ENCODE peak calls at places on chromosomes 4 and X, in ten cellular contexts. E, X, R, P, L, D, S, B, K and Q are unnamed samples. For H3K4me1, the result is how much of the 10 kb centered on the place peaks cover.

GRCh38 chr4:175767130-175767529 is 44.9 kb downstream of the GPM6A start:
- DNase-seq in P (no peak), E (no peak), D (no peak), B (no peak), X (no peak), R (no peak), L (no peak), S (no peak), K (no peak), Q (no peak)

GRCh38 chrX:115449742-115450141 is 111.2 kb upstream of the PLS3 start:
- DNase-seq in K (no peak), L (no peak), R (no peak), B (peak), E (no peak), P (peak), S (no peak), X (peak), D (no peak), Q (no peak)

GRCh38 chr4:82645868-82646267 is 84.1 kb upstream of the TMEM150C start:
- DNase-seq in D (no peak), K (no peak), R (no peak), P (no peak), E (no peak), L (no peak), S (no peak), B (no peak), X (no peak), Q (no peak)

GRCh38 chr4:82753238-82753637 is 45.4 kb downstream of the SCD5 start:
- DNase-seq in D (no peak), K (no peak), S (no peak), R (no peak), X (no peak), P (no peak), E (no peak), L (no peak), B (no peak), Q (no peak)

GRCh38 chr4:126520731-126521130 is 1112.0 kb upstream of the INTU start:
- DNase-seq in B (no peak), X (no peak), P (no peak), E (no peak), R (no peak), L (no peak), D (no peak), K (no peak), S (no peak), Q (no peak)

GRCh38 chrX:1239681-1240142 is 27.3 kb upstream of the CRLF2 start:
- DNase-seq in B (no peak), X (no peak), P (peak), R (no peak), K (peak), S (no peak), L (no peak), E (no peak), D (peak), Q (no peak)

GRCh38 chr4:80798082-80798481 is 232.4 kb upstream of the BMP3 start:
- DNase-seq in S (no peak), D (no peak), R (no peak), L (no peak), B (no peak), K (no peak), P (no peak), X (no peak), E (no peak), Q (no peak)

GRCh38 chr4:92387459-92388069 is 83.8 kb downstream of the GRID2 start:
- DNase-seq in E (peak), X (peak), K (no peak), R (no peak), S (peak), P (no peak), D (no peak), B (no peak), L (peak), Q (no peak)

GRCh38 chrX:109859673-109860072 is 126.6 kb upstream of the ACSL4 start:
- DNase-seq in K (no peak), L (no peak), D (no peak), R (no peak), X (no peak), E (no peak), P (no peak), B (no peak), S (no peak), Q (no peak)

GRCh38 chr4:110823251-110823650 is 200.4 kb upstream of the PITX2 start:
- DNase-seq in D (no peak), P (no peak), S (no peak), B (no peak), E (peak), X (no peak), R (no peak), K (no peak), L (no peak), Q (no peak)

GRCh38 chr4:107997001-107997788 is 7.5 kb downstream of the HADH start:
- DNase-seq in S (no peak), D (no peak), E (peak), B (no peak), R (no peak), P (no peak), L (no peak), K (no peak), X (peak), Q (no peak)

GRCh38 chr4:142126890-142127497 is 490.6 kb downstream of the IL15 start:
- DNase-seq in P (peak), L (peak), E (peak), S (peak), K (peak), D (no peak), B (no peak), X (peak), R (peak), Q (peak)

GRCh38 chr4:174398728-174399127 is 115.0 kb downstream of the CEP44 start:
- DNase-seq in E (peak), X (peak), S (no peak), R (no peak), K (no peak), D (no peak), L (no peak), B (no peak), P (no peak), Q (no peak)

GRCh38 chr4:52659016-52659721 is at the start of gene USP46:
- DNase-seq in L (peak), S (peak), K (peak), R (peak), E (peak), D (peak), B (peak), P (peak), X (peak), Q (peak)

GRCh38 chr4:950136-951020 is 18.1 kb downstream of the TMEM175 start:
- DNase-seq in K (no peak), P (no peak), X (no peak), L (no peak), R (no peak), B (peak), E (no peak), D (peak), S (no peak), Q (no peak)

GRCh38 chr4:93182722-93183121 is 645.8 kb upstream of the ATOH1 start:
- DNase-seq in B (no peak), L (no peak), E (no peak), S (no peak), X (no peak), D (no peak), R (no peak), P (peak), K (peak), Q (no peak)

GRCh38 chr4:131091896-131092295 is 1995.9 kb downstream of the C4orf33 start:
- DNase-seq in X (peak), L (peak), S (peak), E (peak), P (no peak), R (no peak), D (no peak), B (no peak), K (no peak), Q (no peak)

GRCh38 chrX:100289159-100289558 is 120.9 kb downstream of the PCDH19 start:
- DNase-seq in E (no peak), R (no peak), K (no peak), D (no peak), P (no peak), X (no peak), B (no peak), S (no peak), L (no peak), Q (no peak)

GRCh38 chrX:68837119-68837518 is 8.3 kb downstream of the EFNB1 start:
- DNase-seq in P (no peak), R (no peak), E (no peak), S (no peak), B (no peak), K (no peak), D (no peak), X (no peak), L (no peak), Q (no peak)

GRCh38 chrX:73401591-73402266 is 45.1 kb upstream of the CDX4 start:
- DNase-seq in D (peak), B (no peak), X (no peak), R (no peak), E (no peak), P (no peak), S (no peak), L (peak), K (peak), Q (no peak)

GRCh38 chr4:23001478-23001877 is 308.7 kb downstream of the GBA3 start:
- DNase-seq in P (no peak), B (no peak), R (no peak), E (no peak), K (no peak), L (no peak), D (no peak), S (no peak), X (no peak), Q (no peak)

GRCh38 chr4:189832528-189832927 is 108.1 kb upstream of the FRG1 start:
- DNase-seq in B (no peak), L (no peak), D (no peak), X (no peak), P (no peak), K (no peak), R (no peak), S (no peak), E (no peak), Q (no peak)

GRCh38 chr4:122793811-122794210 is 32.8 kb upstream of the FGF2 start:
- DNase-seq in X (no peak), L (no peak), S (no peak), R (no peak), B (no peak), P (no peak), E (peak), K (no peak), D (no peak), Q (no peak)

GRCh38 chr4:4780634-4781287 is 78.7 kb upstream of the MSX1 start:
- DNase-seq in L (no peak), S (no peak), E (peak), K (no peak), R (no peak), P (no peak), B (no peak), X (peak), D (no peak), Q (no peak)

GRCh38 chr4:177769155-177769554 is 326.9 kb upstream of the AGA start:
- DNase-seq in R (no peak), P (no peak), D (no peak), K (no peak), X (no peak), B (no peak), E (no peak), L (no peak), S (no peak), Q (no peak)

GRCh38 chr4:167475951-167476350 is 241.7 kb upstream of the SPOCK3 start:
- DNase-seq in X (no peak), D (no peak), S (no peak), E (no peak), L (no peak), K (no peak), P (no peak), B (no peak), R (no peak), Q (no peak)

GRCh38 chr4:115090483-115091075 is 22.8 kb downstream of the NDST4 start:
- DNase-seq in X (peak), E (peak), S (peak), B (no peak), L (peak), R (peak), D (no peak), K (no peak), P (no peak), Q (no peak)

GRCh38 chrX:54447461-54447860 is 7.3 kb downstream of the TSR2 start:
- DNase-seq in R (no peak), D (no peak), S (no peak), B (no peak), E (peak), L (no peak), X (peak), K (no peak), P (no peak), Q (peak)

GRCh38 chr4:52957791-52958190 is 95.7 kb downstream of the RASL11B start:
- DNase-seq in K (no peak), P (no peak), S (no peak), B (no peak), X (peak), E (no peak), R (no peak), L (no peak), D (no peak), Q (no peak)

GRCh38 chrX:121802881-121803412 is 755.5 kb downstream of the GLUD2 start:
- DNase-seq in D (no peak), R (no peak), K (no peak), X (no peak), S (no peak), B (no peak), L (no peak), E (no peak), P (no peak), Q (peak)

GRCh38 chr4:147578057-147578476 is 39.1 kb upstream of the TMEM184C start:
- DNase-seq in E (peak), P (no peak), R (no peak), S (no peak), D (no peak), K (no peak), B (no peak), L (no peak), X (peak), Q (no peak)

GRCh38 chr4:9971711-9972110 is 49.6 kb downstream of the SLC2A9 start:
- DNase-seq in S (no peak), B (no peak), E (no peak), X (no peak), R (no peak), D (no peak), L (no peak), P (no peak), K (no peak), Q (peak)

GRCh38 chr4:150423503-150423902 is 158.4 kb upstream of the MAB21L2 start:
- DNase-seq in D (peak), K (no peak), X (no peak), S (no peak), B (no peak), E (no peak), L (no peak), P (no peak), R (no peak), Q (no peak)

GRCh38 chr4:212438-213174 is 88.3 kb downstream of the ZNF718 start:
- DNase-seq in S (no peak), K (peak), L (peak), P (peak), X (peak), D (peak), B (no peak), E (peak), R (no peak), Q (no peak)

GRCh38 chr4:15525080-15525479 is 55.4 kb downstream of the CC2D2A start:
- DNase-seq in L (no peak), S (no peak), X (no peak), P (no peak), B (no peak), E (no peak), R (no peak), K (no peak), D (no peak), Q (no peak)

GRCh38 chrX:24426921-24427746 is 38.0 kb upstream of the PDK3 start:
- DNase-seq in E (no peak), S (no peak), P (no peak), R (no peak), D (no peak), B (peak), L (no peak), K (no peak), X (no peak), Q (peak)

GRCh38 chrX:123854329-123854728 is 5.5 kb upstream of the XIAP start:
- DNase-seq in X (no peak), R (no peak), E (peak), L (no peak), D (no peak), S (no peak), K (no peak), B (no peak), P (no peak), Q (no peak)

GRCh38 chrX:38717871-38718270 is 83.4 kb upstream of the MID1IP1 start:
- DNase-seq in P (no peak), S (peak), L (no peak), R (no peak), B (no peak), K (no peak), X (peak), E (peak), D (no peak), Q (peak)

GRCh38 chrX:155144926-155145325 is 71.3 kb upstream of the VBP1 start:
- DNase-seq in L (no peak), S (no peak), D (no peak), B (no peak), R (no peak), P (no peak), X (no peak), E (no peak), K (no peak), Q (no peak)

DNA sequence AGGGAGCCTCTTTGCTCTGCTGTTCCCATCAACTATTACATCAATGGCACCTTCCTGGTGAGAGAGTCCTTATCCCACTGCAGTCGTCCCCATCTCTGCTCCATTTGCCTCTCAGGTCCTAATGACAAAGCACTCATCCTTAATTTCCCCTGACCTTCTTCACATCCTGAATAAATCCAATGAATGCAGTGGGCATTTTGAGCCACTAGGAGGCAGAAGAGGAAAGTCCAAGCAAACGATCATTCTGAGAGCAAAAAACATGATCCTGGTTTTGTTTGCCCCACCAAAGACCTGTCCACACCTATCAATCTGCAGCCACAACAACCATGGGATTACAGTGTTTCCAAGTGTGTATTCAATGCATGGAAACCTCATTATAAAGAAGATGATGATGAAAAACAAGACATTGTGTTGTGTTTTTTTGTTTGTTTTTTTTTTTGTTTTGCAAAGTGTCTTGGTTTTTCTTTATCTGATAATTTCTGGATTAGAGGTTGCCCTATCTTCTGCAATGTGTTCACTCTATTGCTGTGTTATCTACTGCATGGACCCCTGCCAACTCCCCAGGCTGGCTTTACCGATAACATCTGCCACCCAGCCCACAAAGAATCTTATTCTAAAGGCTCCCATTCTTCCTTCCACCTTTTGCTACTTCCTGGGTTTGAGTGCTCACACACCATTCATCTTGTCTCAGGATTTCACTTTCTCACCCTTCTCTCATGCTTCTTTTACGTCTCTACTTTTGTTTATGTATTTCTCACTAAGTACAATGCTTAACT is 207.2 kb downstream of the NLGN4X start:
- DNase-seq in K (peak), R (no peak), S (peak), P (peak), L (peak), D (no peak), X (no peak), B (no peak), E (peak), Q (peak)
- H3K4me3 ChIP-seq in K (no peak), R (no peak), S (no peak), P (no peak), L (no peak), D (no peak), X (no peak), B (no peak), E (no peak), Q (no peak)

GRCh38 chrX:104372547-104372946 is 117.8 kb upstream of the ESX1 start:
- DNase-seq in D (no peak), E (no peak), B (no peak), X (no peak), L (no peak), R (no peak), P (no peak), K (no peak), S (no peak), Q (no peak)
- H3K4me1 ChIP-seq in D (under half), E (under half), B (under half), X (under half), L (under half), R (under half), P (under half), K (under half), S (under half), Q (under half)

DNA sequence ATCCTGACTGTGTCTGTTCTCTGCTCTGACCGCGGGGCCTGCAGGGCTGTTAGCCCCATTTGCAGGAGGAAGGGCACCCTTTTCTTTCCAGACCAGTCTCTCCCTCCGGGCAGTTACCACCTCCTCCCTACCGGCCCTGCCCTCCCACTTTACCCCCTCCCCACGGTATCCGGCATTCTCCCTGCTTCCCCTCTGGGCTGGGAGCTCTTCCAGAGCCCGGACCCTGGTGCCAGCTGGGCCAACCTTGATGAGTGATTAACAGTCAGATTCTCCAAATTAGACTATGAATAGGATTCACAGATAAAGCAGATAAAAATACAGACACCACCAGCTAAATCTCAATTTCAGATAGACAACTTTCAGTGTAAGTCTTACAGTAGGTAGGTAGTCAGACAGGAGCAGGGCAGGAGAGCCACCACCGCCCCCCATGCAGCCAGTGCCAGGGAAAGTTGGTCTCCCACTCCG is 23.4 kb upstream of the WFS1 start:
- DNase-seq in D (no peak), R (no peak), P (no peak), S (no peak), E (no peak), K (no peak), L (no peak), B (no peak), X (no peak), Q (no peak)
- H3K4me3 ChIP-seq in D (no peak), R (no peak), P (no peak), S (no peak), E (no peak), K (no peak), L (no peak), B (no peak), X (no peak), Q (no peak)

DNA sequence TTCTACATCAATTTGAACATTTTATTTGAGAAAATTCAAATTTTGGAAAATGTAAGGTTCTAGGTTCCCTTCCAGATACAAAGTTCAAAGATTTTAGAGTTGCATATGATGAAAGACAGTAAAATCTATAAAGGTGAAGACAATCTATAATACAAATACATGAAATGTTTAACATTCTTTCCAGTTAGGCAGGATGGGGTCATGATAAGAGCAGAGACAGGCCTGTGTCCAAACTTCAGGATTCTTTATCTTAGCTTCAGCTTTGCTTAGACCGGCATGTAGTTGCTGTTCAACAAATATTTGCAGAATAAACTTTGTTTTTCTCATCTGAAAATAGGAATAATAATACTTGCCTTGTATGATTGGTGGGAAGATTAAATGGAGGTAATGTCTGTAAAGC is 4.5 kb upstream of the RPS6KA3 start:
- DNase-seq in R (no peak), P (no peak), S (no peak), B (no peak), L (no peak), K (no peak), D (no peak), X (no peak), E (no peak), Q (no peak)
- H3K4me1 ChIP-seq in R (under half), P (under half), S (under half), B (under half), L (under half), K (under half), D (under half), X (under half), E (under half), Q (under half)

DNA sequence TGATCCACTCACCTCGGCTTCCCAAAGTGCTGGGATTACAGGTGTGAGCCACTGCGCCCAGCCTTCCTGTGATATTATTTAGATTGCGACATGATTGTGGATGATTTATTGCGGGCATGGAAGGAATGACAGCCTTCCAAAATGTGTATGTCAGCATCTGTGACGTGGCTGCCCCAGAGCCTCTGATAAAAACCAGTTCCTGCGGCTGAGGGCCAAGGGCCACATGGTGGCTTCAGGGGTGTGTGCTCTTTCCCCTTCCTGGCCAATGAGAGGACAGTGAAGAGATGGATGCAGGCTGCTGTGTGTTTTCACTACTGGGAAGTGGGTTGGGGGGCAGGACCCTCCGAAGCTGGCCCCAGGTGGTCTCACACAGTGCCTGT is 57.4 kb upstream of the HGFAC start:
- DNase-seq in P (no peak), K (no peak), L (no peak), E (no peak), S (no peak), B (no peak), X (no peak), R (no peak), D (peak), Q (no peak)
- H3K4me3 ChIP-seq in P (no peak), K (no peak), L (no peak), E (no peak), S (no peak), B (peak), X (no peak), R (no peak), D (peak), Q (no peak)